ENCODE peak calls at places on chromosome 21, in seven cellular contexts. N is mesendoderm, R is mesenchymal stem cell, T is H1, I is IMR-90, Q is H9, K is trophoblast cell. D is an unnamed sample.
A peak's percentile ranks its signal among the peaks of the same experiment; 100 is the strongest.

GRCh38 chr21:38219049-38219628 is 37.7 kb upstream of the KCNJ15 start:
- DNase-seq in I (peak; percentile 79), K (peak; percentile 72), Q (peak; percentile 68), T (peak; percentile 87), R (peak; percentile 75), N (peak; percentile 84), D (peak; percentile 35)

GRCh38 chr21:38048241-38048640 is 132.0 kb upstream of the KCNJ6 start:
- DNase-seq in T (no peak), Q (no peak), N (no peak), K (no peak), I (no peak), R (no peak), D (no peak)

GRCh38 chr21:29333355-29333746 is 34.6 kb downstream of the BACH1 start:
- DNase-seq in R (no peak), Q (no peak), I (no peak), T (no peak), K (no peak), N (no peak), D (no peak)

GRCh38 chr21:14740692-14741091 is 194.6 kb upstream of the SAMSN1 start:
- DNase-seq in I (no peak), R (no peak), K (no peak), Q (no peak), N (no peak), T (no peak), D (no peak)

GRCh38 chr21:18245493-18245967 is 897 bp downstream of the CHODL start:
- DNase-seq in N (peak; percentile 7), R (peak; percentile 30), K (no peak), T (peak; percentile 51), I (no peak), Q (no peak), D (peak; percentile 21)

GRCh38 chr21:15586752-15587436 is 142.9 kb upstream of the USP25 start:
- DNase-seq in Q (no peak), R (no peak), N (no peak), T (no peak), I (no peak), K (no peak), D (no peak)

GRCh38 chr21:34020005-34020847 is 53.2 kb upstream of the MRPS6 start:
- DNase-seq in I (no peak), Q (no peak), N (no peak), T (no peak), R (no peak), K (no peak), D (no peak)

GRCh38 chr21:44845418-44846200 is 27.7 kb upstream of the SUMO3 start:
- DNase-seq in K (peak; percentile 37), T (peak; percentile 90), N (peak; percentile 87), R (peak; percentile 67), I (peak; percentile 24), Q (peak; percentile 91), D (peak; percentile 55)

GRCh38 chr21:44487831-44488230 is 32.5 kb downstream of the LRRC3 start:
- DNase-seq in K (no peak), I (peak; percentile 19), Q (no peak), R (peak; percentile 11), N (peak; percentile 72), T (peak; percentile 84), D (no peak)

GRCh38 chr21:25903599-25903998 is 168.8 kb downstream of the GABPA start:
- DNase-seq in I (no peak), Q (no peak), K (peak; percentile 22), R (peak; percentile 27), T (no peak), N (no peak), D (no peak)

GRCh38 chr21:33309778-33310177 is 15.0 kb upstream of the IFNAR1 start:
- DNase-seq in T (no peak), K (no peak), N (no peak), I (no peak), Q (no peak), R (no peak), D (no peak)

GRCh38 chr21:33362044-33362555 is 37.3 kb downstream of the IFNAR1 start:
- DNase-seq in I (no peak), N (peak; percentile 54), R (no peak), K (peak; percentile 83), T (peak; percentile 70), Q (peak; percentile 92), D (no peak)

GRCh38 chr21:18023099-18023498 is 203.9 kb upstream of the C21orf91 start:
- DNase-seq in K (no peak), R (no peak), I (no peak), Q (peak; percentile 31), T (no peak), N (peak; percentile 24), D (no peak)

GRCh38 chr21:14712121-14712520 is 166.0 kb upstream of the SAMSN1 start:
- DNase-seq in N (no peak), I (no peak), Q (no peak), R (peak; percentile 19), T (no peak), K (peak; percentile 43), D (no peak)

GRCh38 chr21:38280446-38280845 is 23.7 kb downstream of the KCNJ15 start:
- DNase-seq in Q (no peak), K (no peak), T (no peak), I (peak; percentile 20), N (no peak), R (no peak), D (no peak)

GRCh38 chr21:14771587-14771986 is 225.5 kb upstream of the SAMSN1 start:
- DNase-seq in R (no peak), I (no peak), N (no peak), T (no peak), K (no peak), Q (no peak), D (no peak)

GRCh38 chr21:15441060-15441493 is 288.7 kb upstream of the USP25 start:
- DNase-seq in Q (no peak), I (no peak), T (no peak), R (no peak), K (no peak), N (peak; percentile 42), D (peak; percentile 93)

GRCh38 chr21:44671911-44672310 is 5.2 kb upstream of the KRTAP12-2 start:
- DNase-seq in N (no peak), K (no peak), T (no peak), I (no peak), R (no peak), Q (no peak), D (no peak)

GRCh38 chr21:21971384-21971783 is 973.2 kb downstream of the NCAM2 start:
- DNase-seq in R (no peak), N (no peak), Q (no peak), I (no peak), K (no peak), T (no peak), D (no peak)

GRCh38 chr21:14693997-14694396 is 147.9 kb upstream of the SAMSN1 start:
- DNase-seq in T (no peak), K (no peak), Q (no peak), N (no peak), I (no peak), R (no peak), D (no peak)

GRCh38 chr21:29568020-29568419 is 269.3 kb downstream of the BACH1 start:
- DNase-seq in K (no peak), I (no peak), T (no peak), N (no peak), Q (no peak), R (no peak), D (no peak)

GRCh38 chr21:14591882-14592281 is 45.8 kb upstream of the SAMSN1 start:
- DNase-seq in N (no peak), T (no peak), Q (no peak), K (peak; percentile 26), R (peak; percentile 76), I (no peak), D (no peak)

GRCh38 chr21:39441502-39442475 is 3.8 kb downstream of the LCA5L start:
- DNase-seq in T (no peak), Q (no peak), R (peak; percentile 67), I (peak; percentile 68), N (peak; percentile 68), K (peak; percentile 10), D (no peak)

GRCh38 chr21:46203203-46203600 is 18.9 kb upstream of the SPATC1L start:
- DNase-seq in I (no peak), Q (no peak), K (no peak), R (no peak), N (no peak), T (no peak), D (no peak)
- H3K4ac ChIP-seq in I (no peak overlapping the region), Q (no peak overlapping the region), K (no peak overlapping the region), R (no peak overlapping the region), N (no peak overlapping the region), T (no peak overlapping the region), D (no peak overlapping the region)

GRCh38 chr21:41611966-41612606 is 104.1 kb upstream of the TMPRSS2 start:
- DNase-seq in K (peak; percentile 53), I (peak; percentile 15), R (no peak), Q (peak; percentile 73), T (peak; percentile 73), N (peak; percentile 76), D (no peak)
- H3K4ac ChIP-seq in K (no peak overlapping the region), I (peak overlapping the region; percentile 15), R (no peak overlapping the region), Q (no peak overlapping the region), T (no peak overlapping the region), N (no peak overlapping the region), D (no peak overlapping the region)

DNA sequence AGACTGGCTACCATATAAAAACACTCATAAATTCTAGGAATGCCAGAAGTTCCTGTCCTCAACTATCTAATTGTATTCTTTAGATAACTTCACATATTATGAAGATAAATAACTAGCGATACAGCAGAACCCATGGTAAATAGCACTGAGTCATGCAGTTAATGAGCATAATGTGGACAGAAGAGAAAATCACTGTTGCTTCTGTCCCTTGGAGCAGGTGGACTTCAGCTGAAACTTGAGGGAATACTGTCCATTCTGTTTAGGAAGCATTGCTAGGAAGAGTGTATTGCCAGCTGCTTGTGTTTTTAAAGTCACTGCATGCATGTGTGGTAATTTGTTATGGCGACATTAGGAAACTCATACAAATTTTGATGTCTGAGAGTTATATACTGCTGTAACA is 854.4 kb downstream of the LTN1 start:
- DNase-seq in Q (no peak), R (peak; percentile 46), N (no peak), T (no peak), I (peak; percentile 25), K (no peak), D (no peak)
- H3K4ac ChIP-seq in Q (no peak overlapping the region), R (no peak overlapping the region), N (no peak overlapping the region), T (no peak overlapping the region), I (peak overlapping the region; percentile 16), K (no peak overlapping the region), D (no peak overlapping the region)

GRCh38 chr21:43369124-43369523 is 57.8 kb downstream of the SIK1 start:
- DNase-seq in R (peak; percentile 90), I (peak; percentile 46), K (peak; percentile 74), N (no peak), T (no peak), Q (no peak), D (no peak)
- H3K4ac ChIP-seq in R (no peak overlapping the region), I (no peak overlapping the region), K (no peak overlapping the region), N (no peak overlapping the region), T (no peak overlapping the region), Q (no peak overlapping the region), D (peak overlapping the region; percentile 4)

D was measured in neuronal stem cell.